ENCODE peak calls at places on chromosomes 13 and 19, in four cellular contexts. E is Caco-2; Q is naive thymus-derived CD4-positive, alpha-beta T cell; G is heart left ventricle. L is an unnamed sample.
A peak's percentile ranks its signal among the peaks of the same experiment; 100 is the strongest.

GRCh38 chr19:7421941-7422744 is 66.7 kb downstream of the PEX11G start:
- DNase-seq in E (no peak), Q (no peak), G (no peak), L (no peak)

GRCh38 chr13:75258159-75258782 is 223.7 kb downstream of the TBC1D4 start:
- DNase-seq in E (no peak), Q (peak; percentile 15), G (no peak), L (no peak)

GRCh38 chr13:89310943-89311342 is 1639.8 kb downstream of the SLITRK5 start:
- DNase-seq in E (no peak), Q (no peak), G (no peak), L (no peak)

GRCh38 chr19:53659292-53659691 is 27.5 kb downstream of the DPRX start:
- DNase-seq in E (peak; percentile 86), Q (no peak), G (peak; percentile 35), L (no peak)

GRCh38 chr13:37492741-37493514 is 105.6 kb downstream of the POSTN start:
- DNase-seq in E (no peak), Q (no peak), G (no peak), L (no peak)

GRCh38 chr13:98521461-98521860 is 55.4 kb downstream of the STK24 start:
- DNase-seq in E (no peak), Q (no peak), G (no peak), L (no peak)

GRCh38 chr19:6721773-6722172 is 1.3 kb upstream of the C3 start:
- DNase-seq in E (no peak), Q (no peak), G (no peak), L (no peak)

GRCh38 chr19:16202320-16203255 is 4.9 kb downstream of the AP1M1 start:
- DNase-seq in E (no peak), Q (no peak), G (no peak), L (no peak)

GRCh38 chr13:24212674-24213073 is 52.2 kb downstream of the SPATA13 start:
- DNase-seq in E (no peak), Q (no peak), G (no peak), L (no peak)

GRCh38 chr13:97757807-97758206 is 195.7 kb upstream of the IPO5 start:
- DNase-seq in E (no peak), Q (no peak), G (peak; percentile 37), L (no peak)

GRCh38 chr13:98905199-98905598 is 72.7 kb downstream of the DOCK9 start:
- DNase-seq in E (no peak), Q (no peak), G (no peak), L (no peak)

GRCh38 chr13:114118763-114119123 is 13.7 kb downstream of the RASA3 start:
- DNase-seq in E (peak; percentile 71), Q (no peak), G (peak; percentile 29), L (no peak)
- H3K4me1 ChIP-seq in E (peaks cover 33% of the 10 kb centered on the region), Q (peaks cover 63% of the 10 kb centered on the region), G (peaks cover 14% of the 10 kb centered on the region), L (peaks cover 78% of the 10 kb centered on the region)

DNA sequence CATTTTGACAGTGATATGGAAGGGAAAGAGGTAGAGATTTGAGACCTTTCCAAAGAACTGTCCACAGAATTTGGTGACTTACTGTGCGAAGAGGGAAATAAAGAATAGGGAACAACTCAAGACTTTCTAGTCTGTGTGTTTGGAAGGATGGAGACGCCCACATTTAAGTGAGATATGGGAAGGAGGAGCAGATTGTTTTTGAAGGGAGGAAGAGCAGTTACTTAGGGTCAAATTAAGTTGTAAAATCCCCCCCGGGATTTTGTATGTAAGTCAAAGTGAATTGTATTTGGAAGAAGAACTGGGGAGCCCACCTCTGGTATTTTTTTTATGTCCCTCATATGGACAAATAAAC is 1.2 kb downstream of the USPL1 start:
- DNase-seq in E (no peak), Q (no peak), G (no peak), L (no peak)
- H3K4me1 ChIP-seq in E (peaks cover 8% of the 10 kb centered on the region), Q (peaks cover 11% of the 10 kb centered on the region), G (peaks cover 9% of the 10 kb centered on the region), L (peaks cover 30% of the 10 kb centered on the region)

GRCh38 chr13:19981685-19982238 is 23.2 kb downstream of the ZMYM2 start:
- DNase-seq in E (no peak), Q (no peak), G (no peak), L (no peak)
- H3K4me1 ChIP-seq in E (peaks cover 6% of the 10 kb centered on the region), Q (peaks cover 8% of the 10 kb centered on the region), G (no peaks in the 10 kb centered on the region), L (peaks cover 15% of the 10 kb centered on the region)

DNA sequence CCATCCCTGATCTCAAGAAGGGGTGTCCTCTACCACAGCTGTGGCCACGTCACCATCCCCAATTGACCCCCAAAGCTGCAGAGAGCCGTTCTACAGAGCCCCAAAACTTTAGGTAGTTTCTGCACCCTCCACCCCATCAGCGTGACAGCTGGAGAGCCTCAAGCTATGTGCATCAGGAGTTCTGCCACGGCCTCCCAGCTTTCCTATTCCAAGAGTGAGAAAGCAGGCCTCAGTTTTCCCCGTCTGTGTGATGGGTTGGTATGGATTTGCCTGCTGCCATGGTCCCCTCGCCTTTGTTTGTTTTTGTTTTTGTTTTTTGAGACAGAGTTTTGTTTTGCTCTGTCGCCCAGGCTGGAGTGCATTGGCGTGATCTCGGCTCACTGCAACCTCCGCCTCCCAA is 1.5 kb downstream of the BCL3 start:
- DNase-seq in E (no peak), Q (no peak), G (no peak), L (no peak)
- H3K4me1 ChIP-seq in E (peaks cover 42% of the 10 kb centered on the region), Q (peaks cover 39% of the 10 kb centered on the region), G (peaks cover 34% of the 10 kb centered on the region), L (peaks cover 52% of the 10 kb centered on the region)

DNA sequence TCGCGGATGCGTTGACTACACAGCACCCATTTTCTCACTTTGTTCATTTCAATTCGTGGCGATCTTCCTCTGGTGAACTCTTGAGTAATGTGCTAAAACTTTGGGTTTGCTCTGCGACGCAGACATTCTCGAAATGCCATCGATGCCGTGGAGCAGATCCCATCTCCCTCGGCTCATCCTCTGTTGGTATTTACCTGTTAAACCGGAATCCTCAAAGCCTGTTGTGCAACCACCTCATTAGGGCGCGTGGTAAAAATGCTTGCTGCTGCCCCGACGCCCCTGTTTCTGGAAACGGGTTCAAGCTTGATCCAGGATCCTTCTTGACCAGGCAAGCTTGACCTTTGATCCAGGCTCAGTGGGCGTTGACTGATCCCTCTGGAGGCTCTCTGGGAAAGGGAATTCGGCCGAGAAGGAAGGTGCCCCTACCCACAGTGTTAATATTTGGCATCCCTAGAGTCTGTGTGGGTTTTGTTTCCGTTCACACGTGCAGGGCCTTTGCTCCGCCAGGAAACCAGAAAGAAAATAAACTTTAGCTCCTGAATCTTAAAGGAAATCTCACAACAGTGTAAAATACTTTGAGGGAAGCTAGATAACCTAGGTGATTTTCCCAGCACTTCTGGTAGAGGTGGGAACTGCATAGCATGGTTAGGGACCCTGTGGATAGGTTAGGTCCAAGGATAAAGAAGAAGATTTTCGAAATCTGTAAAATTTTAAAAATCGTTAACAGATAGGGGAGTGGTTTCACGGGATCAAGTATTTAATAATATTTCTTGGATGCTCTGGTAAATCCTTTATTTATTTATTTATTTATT is 1.0 kb downstream of the LSM14A start:
- DNase-seq in E (peak; percentile 94), Q (peak; percentile 15), G (peak; percentile 44), L (no peak)
- H3K4me1 ChIP-seq in E (peaks cover 19% of the 10 kb centered on the region), Q (peaks cover 41% of the 10 kb centered on the region), G (peaks cover 44% of the 10 kb centered on the region), L (peaks cover 52% of the 10 kb centered on the region)

GRCh38 chr13:78131811-78132210 is 213.2 kb upstream of the EDNRB start:
- DNase-seq in E (no peak), Q (no peak), G (no peak), L (no peak)
- H3K4me1 ChIP-seq in E (no peaks in the 10 kb centered on the region), Q (no peaks in the 10 kb centered on the region), G (no peaks in the 10 kb centered on the region), L (no peaks in the 10 kb centered on the region)

GRCh38 chr13:111265006-111265700 is 55.3 kb upstream of the TEX29 start:
- DNase-seq in E (no peak), Q (peak; percentile 3), G (no peak), L (no peak)
- H3K4me1 ChIP-seq in E (no peaks in the 10 kb centered on the region), Q (no peaks in the 10 kb centered on the region), G (peaks cover 10% of the 10 kb centered on the region), L (no peaks in the 10 kb centered on the region)

GRCh38 chr19:35207391-35207871 is 21.1 kb downstream of the FAM187B start:
- DNase-seq in E (no peak), Q (peak; percentile 44), G (no peak), L (peak; percentile 58)
- H3K4me1 ChIP-seq in E (no peaks in the 10 kb centered on the region), Q (peaks cover 74% of the 10 kb centered on the region), G (no peaks in the 10 kb centered on the region), L (peaks cover 84% of the 10 kb centered on the region)

GRCh38 chr19:46718157-46718933 is 1.4 kb upstream of the PRKD2 start:
- DNase-seq in E (no peak), Q (peak; percentile 65), G (no peak), L (peak; percentile 42)
- H3K4me1 ChIP-seq in E (peaks cover 24% of the 10 kb centered on the region), Q (peaks cover 29% of the 10 kb centered on the region), G (no peaks in the 10 kb centered on the region), L (peaks cover 33% of the 10 kb centered on the region)